ENCODE peak calls at places on chromosome 14, in seven cellular contexts. One of them, this sample, is unnamed.

GRCh38 chr14:95140060-95140858 is 17.1 kb downstream of the DICER1 start:
- DNase-seq in fibroblast of mammary gland: peak
- DNase-seq in fibroblast of the conjunctiva: no peak
- DNase-seq in epithelial cell of esophagus: peak
- DNase-seq in glutamatergic neuron: no peak
- DNase-seq in HL-60: no peak
- DNase-seq in T-helper 9 cell: no peak
- DNase-seq in this sample: no peak

GRCh38 chr14:61379639-61380184 is 58.3 kb downstream of the PRKCH start:
- DNase-seq in fibroblast of mammary gland: no peak
- DNase-seq in fibroblast of the conjunctiva: no peak
- DNase-seq in epithelial cell of esophagus: no peak
- DNase-seq in glutamatergic neuron: no peak
- DNase-seq in HL-60: no peak
- DNase-seq in T-helper 9 cell: no peak
- DNase-seq in this sample: no peak

GRCh38 chr14:88981948-88982347 is 157.5 kb downstream of the TTC8 start:
- DNase-seq in fibroblast of mammary gland: no peak
- DNase-seq in fibroblast of the conjunctiva: no peak
- DNase-seq in epithelial cell of esophagus: no peak
- DNase-seq in glutamatergic neuron: no peak
- DNase-seq in HL-60: no peak
- DNase-seq in T-helper 9 cell: no peak
- DNase-seq in this sample: no peak

GRCh38 chr14:92759679-92760523 is 11.5 kb upstream of the LGMN start:
- DNase-seq in fibroblast of mammary gland: no peak
- DNase-seq in fibroblast of the conjunctiva: no peak
- DNase-seq in epithelial cell of esophagus: no peak
- DNase-seq in glutamatergic neuron: no peak
- DNase-seq in HL-60: no peak
- DNase-seq in T-helper 9 cell: no peak
- DNase-seq in this sample: no peak

GRCh38 chr14:53845813-53846693 is 110.6 kb downstream of the BMP4 start:
- DNase-seq in fibroblast of mammary gland: no peak
- DNase-seq in fibroblast of the conjunctiva: no peak
- DNase-seq in epithelial cell of esophagus: peak
- DNase-seq in glutamatergic neuron: no peak
- DNase-seq in HL-60: no peak
- DNase-seq in T-helper 9 cell: no peak
- DNase-seq in this sample: no peak

GRCh38 chr14:104597576-104597975 is 7.0 kb downstream of the TMEM179 start:
- DNase-seq in fibroblast of mammary gland: no peak
- DNase-seq in fibroblast of the conjunctiva: no peak
- DNase-seq in epithelial cell of esophagus: no peak
- DNase-seq in glutamatergic neuron: no peak
- DNase-seq in HL-60: no peak
- DNase-seq in T-helper 9 cell: no peak
- DNase-seq in this sample: no peak

GRCh38 chr14:95200404-95200803 is 43.1 kb upstream of the DICER1 start:
- DNase-seq in fibroblast of mammary gland: no peak
- DNase-seq in fibroblast of the conjunctiva: no peak
- DNase-seq in epithelial cell of esophagus: no peak
- DNase-seq in glutamatergic neuron: no peak
- DNase-seq in HL-60: no peak
- DNase-seq in T-helper 9 cell: no peak
- DNase-seq in this sample: no peak

GRCh38 chr14:103533137-103533998 is 4.4 kb downstream of the TRMT61A start:
- DNase-seq in fibroblast of mammary gland: no peak
- DNase-seq in fibroblast of the conjunctiva: no peak
- DNase-seq in epithelial cell of esophagus: no peak
- DNase-seq in glutamatergic neuron: no peak
- DNase-seq in HL-60: no peak
- DNase-seq in T-helper 9 cell: no peak
- DNase-seq in this sample: no peak

GRCh38 chr14:68624541-68625220 is 168.2 kb downstream of the ZFP36L1 start:
- DNase-seq in fibroblast of mammary gland: no peak
- DNase-seq in fibroblast of the conjunctiva: no peak
- DNase-seq in epithelial cell of esophagus: no peak
- DNase-seq in glutamatergic neuron: no peak
- DNase-seq in HL-60: no peak
- DNase-seq in T-helper 9 cell: no peak
- DNase-seq in this sample: no peak

GRCh38 chr14:95364481-95365209 is 44.9 kb upstream of the CLMN start:
- DNase-seq in fibroblast of mammary gland: no peak
- DNase-seq in fibroblast of the conjunctiva: no peak
- DNase-seq in epithelial cell of esophagus: peak
- DNase-seq in glutamatergic neuron: no peak
- DNase-seq in HL-60: no peak
- DNase-seq in T-helper 9 cell: no peak
- DNase-seq in this sample: no peak

GRCh38 chr14:51860836-51861583 is 598 bp downstream of the GNG2 start:
- DNase-seq in fibroblast of mammary gland: peak
- DNase-seq in fibroblast of the conjunctiva: no peak
- DNase-seq in epithelial cell of esophagus: peak
- DNase-seq in glutamatergic neuron: no peak
- DNase-seq in HL-60: no peak
- DNase-seq in T-helper 9 cell: no peak
- DNase-seq in this sample: no peak

GRCh38 chr14:87332001-87332400 is 661.0 kb downstream of the GALC start:
- DNase-seq in fibroblast of mammary gland: peak
- DNase-seq in fibroblast of the conjunctiva: peak
- DNase-seq in epithelial cell of esophagus: peak
- DNase-seq in glutamatergic neuron: no peak
- DNase-seq in HL-60: no peak
- DNase-seq in T-helper 9 cell: no peak
- DNase-seq in this sample: no peak

GRCh38 chr14:40447032-40447431 is 1014.8 kb upstream of the FBXO33 start:
- DNase-seq in fibroblast of mammary gland: no peak
- DNase-seq in fibroblast of the conjunctiva: no peak
- DNase-seq in epithelial cell of esophagus: peak
- DNase-seq in glutamatergic neuron: no peak
- DNase-seq in HL-60: no peak
- DNase-seq in T-helper 9 cell: no peak
- DNase-seq in this sample: no peak

GRCh38 chr14:90517431-90517841 is 120.6 kb downstream of the CALM1 start:
- DNase-seq in fibroblast of mammary gland: no peak
- DNase-seq in fibroblast of the conjunctiva: no peak
- DNase-seq in epithelial cell of esophagus: no peak
- DNase-seq in glutamatergic neuron: no peak
- DNase-seq in HL-60: no peak
- DNase-seq in T-helper 9 cell: no peak
- DNase-seq in this sample: no peak

GRCh38 chr14:64763089-64763782 is 59.0 kb downstream of the PLEKHG3 start:
- DNase-seq in fibroblast of mammary gland: no peak
- DNase-seq in fibroblast of the conjunctiva: no peak
- DNase-seq in epithelial cell of esophagus: no peak
- DNase-seq in glutamatergic neuron: no peak
- DNase-seq in HL-60: no peak
- DNase-seq in T-helper 9 cell: no peak
- DNase-seq in this sample: no peak

GRCh38 chr14:102508774-102509743 is 517 bp downstream of the ANKRD9 start:
- DNase-seq in fibroblast of mammary gland: peak
- DNase-seq in fibroblast of the conjunctiva: no peak
- DNase-seq in epithelial cell of esophagus: peak
- DNase-seq in glutamatergic neuron: no peak
- DNase-seq in HL-60: no peak
- DNase-seq in T-helper 9 cell: peak
- DNase-seq in this sample: peak